ENCODE peak calls at places on chromosomes 2 and 18, in ten cellular contexts. V is pancreas, B is Caco-2, Q is body of pancreas, L is right atrium auricular region, U is GM12878, S is PC-3, E is spleen, K is IMR-90, X is mesendoderm. R is an unnamed sample.
A peak's percentile ranks its signal among the peaks of the same experiment; 100 is the strongest.

GRCh38 chr2:138078153-138078552 is 113.9 kb downstream of the HNMT start:
- DNase-seq in X (no peak), U (no peak), Q (peak; percentile 14), L (no peak), E (no peak), B (no peak), S (no peak), V (no peak), K (no peak), R (no peak)

GRCh38 chr18:49371786-49372185 is 88.7 kb downstream of the DYM start:
- DNase-seq in S (no peak), X (peak; percentile 4), B (no peak), Q (no peak), L (no peak), U (no peak), V (no peak), E (no peak), K (no peak), R (no peak)

GRCh38 chr2:223519471-223519870 is 82.7 kb downstream of the SCG2 start:
- DNase-seq in X (no peak), U (no peak), E (no peak), Q (no peak), L (no peak), B (no peak), K (no peak), V (no peak), S (no peak), R (no peak)

GRCh38 chr2:215396595-215397313 is 39.1 kb downstream of the FN1 start:
- DNase-seq in E (no peak), B (no peak), V (no peak), Q (no peak), K (peak; percentile 82), L (no peak), S (peak; percentile 34), U (no peak), X (no peak), R (no peak)

GRCh38 chr2:150214626-150215025 is 272.8 kb downstream of the RND3 start:
- DNase-seq in Q (no peak), U (no peak), B (peak; percentile 63), E (no peak), L (no peak), V (no peak), S (peak; percentile 28), K (no peak), X (peak; percentile 28), R (peak; percentile 62)

GRCh38 chr2:144111443-144111842 is 408.5 kb downstream of the ZEB2 start:
- DNase-seq in S (peak; percentile 56), U (no peak), K (peak; percentile 90), L (no peak), V (no peak), B (no peak), E (no peak), X (no peak), Q (no peak), R (no peak)

GRCh38 chr2:145682536-145683157 is 1162.7 kb upstream of the ZEB2 start:
- DNase-seq in S (peak; percentile 80), B (no peak), X (peak; percentile 29), U (no peak), E (no peak), K (peak; percentile 56), L (no peak), V (no peak), Q (no peak), R (no peak)

GRCh38 chr2:117958186-117958585 is 55.7 kb downstream of the CCDC93 start:
- DNase-seq in K (peak; percentile 69), E (no peak), V (no peak), B (peak; percentile 44), S (peak; percentile 93), L (no peak), X (no peak), U (no peak), Q (no peak), R (peak; percentile 9)

GRCh38 chr2:237731663-237732062 is 66.9 kb upstream of the RBM44 start:
- DNase-seq in X (peak; percentile 76), E (no peak), B (no peak), U (no peak), Q (no peak), L (no peak), V (peak; percentile 9), S (peak; percentile 73), K (peak; percentile 81), R (no peak)

GRCh38 chr2:237732070-237732469 is 66.5 kb upstream of the RBM44 start:
- DNase-seq in Q (no peak), B (no peak), S (no peak), K (no peak), E (no peak), U (no peak), L (no peak), V (no peak), X (no peak), R (no peak)

GRCh38 chr2:237727363-237727762 is 71.2 kb upstream of the RBM44 start:
- DNase-seq in Q (no peak), V (peak; percentile 7), K (peak; percentile 59), B (no peak), S (peak; percentile 25), L (peak; percentile 68), X (no peak), U (no peak), E (no peak), R (no peak)

GRCh38 chr2:237732790-237733349 is 65.7 kb upstream of the RBM44 start:
- DNase-seq in X (peak; percentile 45), B (no peak), S (no peak), K (no peak), V (no peak), E (no peak), U (no peak), Q (peak; percentile 50), L (peak; percentile 79), R (no peak)

GRCh38 chr2:237729681-237730475 is 68.7 kb upstream of the RBM44 start:
- DNase-seq in V (no peak), U (no peak), E (no peak), B (no peak), Q (no peak), L (no peak), K (no peak), X (no peak), S (no peak), R (no peak)
- H3K4me1 ChIP-seq in V (peaks cover 18% of the 10 kb centered on the region), U (no peaks in the 10 kb centered on the region), E (peaks cover 100% of the 10 kb centered on the region), B (peaks cover 18% of the 10 kb centered on the region), Q (peaks cover 48% of the 10 kb centered on the region), L (peaks cover 83% of the 10 kb centered on the region), K (peaks cover 26% of the 10 kb centered on the region), X (peaks cover 9% of the 10 kb centered on the region), S (peaks cover 27% of the 10 kb centered on the region), R (peaks cover 55% of the 10 kb centered on the region)

GRCh38 chr2:88714667-88715066 is 23.2 kb downstream of the RPIA start:
- DNase-seq in S (no peak), V (no peak), U (no peak), L (no peak), B (no peak), X (no peak), E (no peak), Q (no peak), K (no peak), R (no peak)
- H3K4me1 ChIP-seq in S (peaks cover 12% of the 10 kb centered on the region), V (peaks cover 13% of the 10 kb centered on the region), U (no peaks in the 10 kb centered on the region), L (peaks cover 3% of the 10 kb centered on the region), B (peaks cover 49% of the 10 kb centered on the region), X (peaks cover 2% of the 10 kb centered on the region), E (no peaks in the 10 kb centered on the region), Q (peaks cover 26% of the 10 kb centered on the region), K (no peaks in the 10 kb centered on the region), R (no peaks in the 10 kb centered on the region)

GRCh38 chr2:45891719-45892118 is 240.2 kb downstream of the PRKCE start:
- DNase-seq in L (no peak), E (no peak), S (no peak), U (no peak), X (no peak), Q (peak; percentile 82), V (peak; percentile 52), B (no peak), K (no peak), R (no peak)

GRCh38 chr2:45892757-45893156 is 241.3 kb downstream of the PRKCE start:
- DNase-seq in B (no peak), L (no peak), V (peak; percentile 46), U (no peak), E (no peak), X (no peak), S (no peak), K (peak; percentile 50), Q (peak; percentile 65), R (no peak)

GRCh38 chr2:45894211-45894610 is 242.7 kb downstream of the PRKCE start:
- DNase-seq in K (no peak), Q (no peak), U (no peak), E (no peak), V (no peak), L (no peak), S (no peak), B (no peak), X (no peak), R (no peak)

GRCh38 chr2:45890819-45891218 is 239.3 kb downstream of the PRKCE start:
- DNase-seq in L (no peak), X (no peak), S (no peak), B (no peak), U (peak; percentile 44), V (no peak), E (no peak), K (no peak), Q (no peak), R (no peak)

DNA sequence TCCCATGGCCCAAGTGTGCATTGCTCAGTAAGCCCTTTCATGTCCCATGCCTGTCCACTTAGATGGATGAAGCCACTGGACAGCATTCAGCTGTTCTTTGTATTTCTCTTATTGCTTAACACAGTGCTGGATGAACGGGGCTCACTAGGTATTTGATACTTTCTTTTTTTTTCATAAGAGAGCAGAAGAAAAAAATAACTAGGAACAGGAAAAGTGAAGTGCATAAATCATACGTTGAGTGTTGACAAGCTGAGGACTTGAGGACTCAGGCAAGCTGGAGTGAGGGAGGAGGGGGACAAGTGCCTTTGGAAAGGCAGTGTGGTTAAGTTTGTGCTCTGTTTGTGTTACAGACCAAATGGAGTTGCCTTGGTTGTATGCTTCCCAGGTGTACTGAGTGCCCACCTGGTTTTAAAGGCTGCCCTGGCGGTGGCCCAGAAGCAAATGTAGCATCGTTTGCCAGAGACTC is 240.8 kb downstream of the PRKCE start:
- DNase-seq in U (no peak), B (no peak), K (no peak), S (no peak), E (no peak), L (no peak), X (no peak), V (no peak), Q (no peak), R (no peak)
- H3K4me1 ChIP-seq in U (peaks cover 54% of the 10 kb centered on the region), B (no peaks in the 10 kb centered on the region), K (peaks cover 32% of the 10 kb centered on the region), S (no peaks in the 10 kb centered on the region), E (peaks cover 92% of the 10 kb centered on the region), L (peaks cover 69% of the 10 kb centered on the region), X (no peaks in the 10 kb centered on the region), V (peaks cover 19% of the 10 kb centered on the region), Q (peaks cover 49% of the 10 kb centered on the region), R (peaks cover 5% of the 10 kb centered on the region)

GRCh38 chr2:74845217-74845751 is 11.4 kb downstream of the HK2 start:
- DNase-seq in V (peak; percentile 91), B (peak; percentile 66), L (peak; percentile 82), E (peak; percentile 92), Q (peak; percentile 89), S (peak; percentile 98), U (no peak), X (peak; percentile 74), K (peak; percentile 94), R (peak; percentile 89)

GRCh38 chr2:74849228-74849892 is 15.4 kb downstream of the HK2 start:
- DNase-seq in U (peak; percentile 62), E (peak; percentile 91), B (no peak), X (peak; percentile 17), V (no peak), L (no peak), S (peak; percentile 45), K (peak; percentile 33), Q (peak; percentile 44), R (peak; percentile 71)

GRCh38 chr2:74846481-74846880 is 12.6 kb downstream of the HK2 start:
- DNase-seq in V (no peak), E (no peak), L (no peak), X (no peak), B (no peak), Q (no peak), K (no peak), U (no peak), S (no peak), R (no peak)

GRCh38 chr2:74845991-74846390 is 12.1 kb downstream of the HK2 start:
- DNase-seq in E (no peak), B (no peak), K (peak; percentile 47), X (no peak), S (peak; percentile 70), Q (no peak), U (no peak), V (no peak), L (no peak), R (no peak)

DNA sequence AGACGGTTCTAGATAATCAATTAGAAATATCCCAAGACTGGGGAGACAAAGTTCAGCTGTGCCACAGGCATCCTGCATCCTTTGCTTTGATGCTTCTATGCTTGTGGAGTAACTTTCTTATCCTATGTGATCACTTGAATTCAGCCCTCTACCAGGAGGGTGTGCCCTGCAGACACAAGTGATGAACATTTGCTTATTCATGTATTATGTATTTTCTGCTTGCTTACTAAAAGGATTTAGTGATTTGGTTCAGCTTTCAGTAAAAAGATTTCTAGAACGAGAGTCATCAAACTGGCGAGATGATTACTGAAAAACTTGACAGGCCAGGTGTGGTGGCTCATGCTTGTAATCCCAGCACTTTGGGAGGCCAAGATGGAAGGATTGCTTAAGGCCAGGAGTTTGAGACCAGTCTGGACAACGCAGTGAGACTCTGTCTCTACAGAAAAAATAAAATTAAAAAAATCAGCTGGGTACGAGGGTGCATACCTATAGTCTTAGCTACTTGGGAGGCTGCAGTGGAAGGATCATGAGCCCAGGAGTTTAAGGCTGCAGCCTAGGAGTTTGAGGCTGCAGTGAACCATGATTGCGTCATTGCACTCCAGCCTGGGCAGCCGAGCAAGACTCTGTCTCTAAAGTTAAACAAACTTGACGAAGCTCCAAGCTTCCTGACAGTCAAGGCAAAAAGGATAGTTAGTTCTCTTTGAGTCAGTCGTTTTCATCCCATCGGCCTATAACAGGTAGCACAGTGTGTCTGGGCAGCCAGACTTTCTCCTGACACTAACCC is 13.3 kb downstream of the HK2 start:
- DNase-seq in L (no peak), B (no peak), S (peak; percentile 53), E (no peak), K (peak; percentile 26), V (no peak), U (no peak), Q (no peak), X (no peak), R (no peak)
- H3K4me1 ChIP-seq in L (peaks cover 74% of the 10 kb centered on the region), B (peaks cover 74% of the 10 kb centered on the region), S (peaks cover 99% of the 10 kb centered on the region), E (peaks cover 94% of the 10 kb centered on the region), K (peaks cover 62% of the 10 kb centered on the region), V (peaks cover 10% of the 10 kb centered on the region), U (peaks cover 69% of the 10 kb centered on the region), Q (peaks cover 40% of the 10 kb centered on the region), X (peaks cover 16% of the 10 kb centered on the region), R (peaks cover 79% of the 10 kb centered on the region)

R was measured in mucosa of descending colon.